ENCODE peak calls at places on chromosomes 4 and X, in seven cellular contexts. I, S, Y, C, Q, X and B are unnamed samples.

GRCh38 chr4:168689791-168690190 is 192.9 kb downstream of the PALLD start:
- DNase-seq in S (no peak), Y (no peak), Q (no peak), I (no peak), X (no peak), C (no peak), B (no peak)

GRCh38 chr4:7645158-7645557 is 210.4 kb upstream of the PSAPL1 start:
- DNase-seq in I (no peak), Y (no peak), S (no peak), X (no peak), Q (no peak), C (no peak), B (no peak)

GRCh38 chr4:101419324-101420135 is 72.2 kb upstream of the PPP3CA start:
- DNase-seq in Q (no peak), Y (peak; percentile 72), I (no peak), C (no peak), S (no peak), X (no peak), B (no peak)

GRCh38 chr4:9904976-9905587 is 116.2 kb downstream of the SLC2A9 start:
- DNase-seq in X (no peak), Y (peak; percentile 14), I (no peak), S (no peak), C (no peak), Q (no peak), B (peak; percentile 28)

GRCh38 chrX:319579-320125 is 1.1 kb upstream of the GTPBP6 start:
- DNase-seq in C (no peak), S (no peak), I (peak; percentile 82), Q (no peak), X (no peak), Y (no peak), B (no peak)

GRCh38 chr4:183408791-183409190 is 35.6 kb upstream of the CDKN2AIP start:
- DNase-seq in X (no peak), Q (no peak), Y (no peak), I (no peak), C (no peak), S (no peak), B (no peak)

GRCh38 chr4:115332078-115332477 is 218.7 kb upstream of the NDST4 start:
- DNase-seq in I (no peak), Y (no peak), C (no peak), X (no peak), S (no peak), Q (no peak), B (no peak)

GRCh38 chrX:56766554-56767412 is 37.7 kb downstream of the NBDY start:
- DNase-seq in Y (peak; percentile 66), X (no peak), C (no peak), Q (peak; percentile 72), S (no peak), I (no peak), B (no peak)

GRCh38 chr4:54843106-54843505 is 185.3 kb downstream of the KIT start:
- DNase-seq in Q (no peak), I (no peak), S (no peak), X (no peak), C (no peak), Y (no peak), B (no peak)

GRCh38 chr4:1211371-1211770 is 37.6 kb downstream of the CTBP1 start:
- DNase-seq in Q (no peak), C (no peak), S (no peak), X (no peak), I (peak; percentile 59), Y (no peak), B (no peak)

GRCh38 chrX:66004928-66005831 is 34.7 kb downstream of the VSIG4 start:
- DNase-seq in C (no peak), S (no peak), X (no peak), Y (no peak), I (no peak), Q (no peak), B (no peak)

GRCh38 chr4:29081230-29081955 is 1638.8 kb upstream of the PCDH7 start:
- DNase-seq in I (no peak), Q (no peak), X (no peak), S (peak; percentile 22), C (no peak), Y (peak; percentile 2), B (no peak)

GRCh38 chr4:72900952-72901351 is 168.6 kb downstream of the COX18 start:
- DNase-seq in S (no peak), Q (no peak), C (no peak), X (no peak), I (no peak), Y (peak; percentile 20), B (no peak)

GRCh38 chr4:5142726-5143125 is 91.4 kb downstream of the STK32B start:
- DNase-seq in C (no peak), I (no peak), Q (no peak), Y (peak; percentile 70), X (no peak), S (peak; percentile 16), B (no peak)

GRCh38 chr4:25982962-25983361 is 68.9 kb downstream of the SMIM20 start:
- DNase-seq in I (no peak), Q (no peak), C (no peak), X (no peak), S (no peak), Y (peak; percentile 42), B (no peak)

GRCh38 chrX:85992811-85993229 is 54.5 kb downstream of the CHM start:
- DNase-seq in Q (no peak), I (no peak), C (peak; percentile 20), Y (peak; percentile 29), X (no peak), S (peak; percentile 7), B (peak; percentile 9)

GRCh38 chr4:139153411-139154133 is 23.4 kb downstream of the ELF2 start:
- DNase-seq in C (no peak), I (no peak), Y (no peak), X (no peak), Q (no peak), S (no peak), B (no peak)

GRCh38 chr4:147428583-147428982 is 52.3 kb upstream of the EDNRA start:
- DNase-seq in Y (no peak), X (no peak), S (no peak), Q (no peak), I (no peak), C (no peak), B (no peak)

GRCh38 chrX:20427173-20427770 is 160.6 kb upstream of the RPS6KA3 start:
- DNase-seq in I (no peak), Y (no peak), C (no peak), Q (no peak), X (no peak), S (no peak), B (no peak)

GRCh38 chrX:71652405-71652804 is 14.9 kb upstream of the LOC101059915 start:
- DNase-seq in I (no peak), Y (peak; percentile 65), Q (peak; percentile 59), X (no peak), S (peak; percentile 23), C (peak; percentile 47), B (peak; percentile 13)

GRCh38 chr4:9880411-9881197 is 99.2 kb downstream of the DRD5 start:
- DNase-seq in I (no peak), S (no peak), C (no peak), Y (peak; percentile 84), Q (no peak), X (no peak), B (no peak)

GRCh38 chrX:39308126-39308525 is 506.9 kb downstream of the MID1IP1 start:
- DNase-seq in C (no peak), Q (no peak), Y (peak; percentile 32), S (no peak), I (no peak), X (no peak), B (no peak)

GRCh38 chrX:153387987-153388721 is 13.0 kb downstream of the PNMA6E start:
- DNase-seq in I (no peak), Y (no peak), Q (peak; percentile 68), C (no peak), X (no peak), S (no peak), B (no peak)

DNA sequence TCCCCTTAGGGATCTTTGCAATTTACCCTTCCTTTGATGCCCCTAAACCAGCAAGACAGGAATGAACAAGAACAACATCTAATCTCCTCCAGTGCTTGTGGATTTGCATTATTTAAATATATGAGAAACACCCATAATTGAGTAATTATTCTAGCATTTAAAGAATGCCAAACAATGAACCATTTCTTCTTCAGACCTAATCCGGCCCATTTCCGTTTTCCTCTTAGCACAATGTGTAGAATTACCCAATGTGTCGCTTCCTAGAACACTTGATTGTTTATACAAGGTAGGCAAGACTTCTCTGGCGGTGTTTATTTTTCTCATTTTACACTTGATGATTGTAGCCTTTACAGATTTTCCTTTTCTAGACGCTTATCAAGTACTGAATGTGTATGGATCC is 43.5 kb downstream of the CLDN34 start:
- DNase-seq in Q (no peak), S (no peak), Y (peak; percentile 77), C (no peak), X (no peak), I (no peak), B (no peak)
- H3K27ac ChIP-seq in Q (no peak overlapping the region), S (no peak overlapping the region), Y (no peak overlapping the region), C (peak overlapping the region; percentile 65), X (peak overlapping the region; percentile 15), I (no peak overlapping the region), B (no peak overlapping the region)

GRCh38 chr4:180828455-180829018 is 1414.7 kb upstream of the TENM3 start:
- DNase-seq in Q (no peak), S (peak; percentile 69), I (no peak), Y (peak; percentile 86), C (peak; percentile 35), X (no peak), B (peak; percentile 24)
- TF ChIP-seq CTCF in Q (no peak), S (peak; percentile 52), I (peak; percentile 23), Y (peak; percentile 70), C (peak; percentile 63), X (peak; percentile 60), B (peak; percentile 83)

DNA sequence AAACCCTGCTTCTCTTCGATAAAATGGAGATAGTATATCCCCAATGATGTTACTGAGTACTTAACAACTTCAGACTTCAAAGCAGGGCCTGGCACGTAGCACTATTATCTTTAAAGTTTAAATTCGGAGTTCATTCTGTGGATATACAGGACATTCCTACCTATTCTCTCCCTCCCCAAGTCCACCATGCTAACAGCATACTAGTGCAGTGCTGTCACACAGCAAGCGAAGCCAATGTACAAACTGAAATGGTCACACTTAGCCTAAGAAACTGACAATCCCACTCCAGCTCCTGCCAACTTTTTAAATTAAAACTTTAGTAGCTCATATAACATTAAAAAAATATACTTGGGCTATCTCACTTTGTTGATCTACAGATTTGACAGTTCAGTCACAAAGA is 1.2 kb upstream of the DNAJB14 start:
- DNase-seq in C (no peak), I (no peak), Q (no peak), Y (no peak), X (no peak), S (no peak), B (no peak)
- H3K27ac ChIP-seq in C (peak overlapping the region; percentile 85), I (peak overlapping the region; percentile 93), Q (peak overlapping the region; percentile 86), Y (peak overlapping the region; percentile 91), X (no peak overlapping the region), S (peak overlapping the region; percentile 94), B (no peak overlapping the region)

GRCh38 chrX:30144971-30145731 is 70.2 kb upstream of the MAGEB2 start:
- DNase-seq in Q (no peak), Y (no peak), S (no peak), C (no peak), I (no peak), X (no peak), B (no peak)

GRCh38 chrX:30144221-30144620 is 71.1 kb upstream of the MAGEB2 start:
- DNase-seq in S (no peak), C (no peak), Y (no peak), Q (no peak), X (no peak), I (no peak), B (no peak)

DNA sequence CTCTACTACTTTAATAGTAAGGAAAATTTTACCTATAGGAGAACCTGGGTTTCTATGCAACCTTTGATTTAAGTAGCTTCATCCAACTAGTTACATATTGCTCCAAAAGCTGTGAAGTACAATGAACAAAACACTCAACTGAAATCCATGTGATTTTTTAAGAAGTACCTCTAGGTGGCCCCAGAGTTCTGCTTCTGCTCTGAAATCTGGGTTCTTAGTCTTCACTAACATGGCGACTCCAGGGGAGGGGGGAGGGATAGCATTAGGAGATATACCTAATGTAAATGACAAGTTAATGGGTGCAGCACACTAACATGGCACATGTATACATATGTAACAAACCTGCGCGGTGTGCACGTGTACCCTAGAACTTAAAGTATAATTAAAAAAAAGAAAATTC is 73.4 kb upstream of the MAGEB2 start:
- DNase-seq in X (no peak), Y (peak; percentile 65), Q (no peak), C (no peak), I (no peak), S (peak; percentile 43), B (peak; percentile 1)
- TF ChIP-seq CTCF in X (peak; percentile 28), Y (peak; percentile 40), Q (no peak), C (peak; percentile 36), I (no peak), S (peak; percentile 39), B (no peak)